ENCODE peak calls at places on chromosomes 7 and 10, in nine cellular contexts. N is CD8-positive, alpha-beta memory T cell; O is sigmoid colon; J is neural progenitor cell; T is CD8-positive, alpha-beta T cell; G is psoas muscle; U is heart right ventricle; R is A549; I is mesenchymal stem cell. L is an unnamed sample. For H3K9me3, the result is how much of the 10 kb centered on the place peaks cover.

GRCh38 chr10:50417486-50417905 is 166.2 kb upstream of the ASAH2 start:
- DNase-seq in N (no peak), O (no peak), J (no peak), T (no peak), G (no peak), U (no peak), R (peak), I (no peak), L (no peak)

GRCh38 chr10:33722067-33722466 is 387.6 kb upstream of the NRP1 start:
- DNase-seq in N (no peak), O (no peak), J (no peak), T (no peak), G (no peak), U (no peak), R (no peak), I (no peak), L (no peak)

GRCh38 chr10:126474031-126474430 is 85.8 kb upstream of the ADAM12 start:
- DNase-seq in N (no peak), O (no peak), J (no peak), T (no peak), G (no peak), U (no peak), R (no peak), I (no peak), L (no peak)

GRCh38 chr10:119451305-119451896 is 91.1 kb downstream of the RGS10 start:
- DNase-seq in N (no peak), O (no peak), J (no peak), T (no peak), G (no peak), U (no peak), R (no peak), I (no peak), L (no peak)

GRCh38 chr7:43509906-43510305 is 73.0 kb upstream of the STK17A start:
- DNase-seq in N (no peak), O (no peak), J (no peak), T (no peak), G (no peak), U (no peak), R (no peak), I (no peak), L (no peak)

GRCh38 chr7:47539398-47540052 is 42.4 kb downstream of the TNS3 start:
- DNase-seq in N (no peak), O (no peak), J (no peak), T (no peak), G (no peak), U (no peak), R (peak), I (peak), L (peak)

GRCh38 chr7:43589728-43590127 is 6.8 kb downstream of the STK17A start:
- DNase-seq in N (no peak), O (no peak), J (no peak), T (no peak), G (no peak), U (no peak), R (no peak), I (no peak), L (no peak)

GRCh38 chr7:22931011-22931410 is 82.9 kb downstream of the HYCC1 start:
- DNase-seq in N (no peak), O (no peak), J (no peak), T (no peak), G (no peak), U (no peak), R (no peak), I (no peak), L (no peak)

GRCh38 chr7:80478683-80479082 is 33.2 kb downstream of the GNAT3 start:
- DNase-seq in N (no peak), O (no peak), J (no peak), T (no peak), G (no peak), U (no peak), R (peak), I (peak), L (no peak)

GRCh38 chr7:155228459-155228845 is 69.2 kb upstream of the INSIG1 start:
- DNase-seq in N (no peak), O (no peak), J (no peak), T (no peak), G (no peak), U (no peak), R (no peak), I (peak), L (no peak)

GRCh38 chr7:146146866-146147265 is 30.3 kb downstream of the CNTNAP2 start:
- DNase-seq in N (no peak), O (no peak), J (no peak), T (no peak), G (no peak), U (no peak), R (no peak), I (peak), L (no peak)

GRCh38 chr10:2262333-2262732 is 525.0 kb upstream of the ADARB2 start:
- DNase-seq in N (no peak), O (no peak), J (no peak), T (no peak), G (no peak), U (no peak), R (no peak), I (no peak), L (no peak)

GRCh38 chr7:36794689-36795088 is 70.4 kb upstream of the AOAH start:
- DNase-seq in N (no peak), O (no peak), J (no peak), T (no peak), G (no peak), U (no peak), R (no peak), I (no peak), L (no peak)

GRCh38 chr7:3095046-3095445 is 51.4 kb upstream of the CARD11 start:
- DNase-seq in N (peak), O (no peak), J (no peak), T (peak), G (no peak), U (no peak), R (no peak), I (no peak), L (no peak)

GRCh38 chr10:69629897-69630650 is at the start of gene FAM241B:
- DNase-seq in N (peak), O (peak), J (peak), T (peak), G (peak), U (peak), R (peak), I (peak), L (no peak)

GRCh38 chr7:112789824-112790650 is at the start of gene TMEM168:
- DNase-seq in N (peak), O (peak), J (peak), T (peak), G (peak), U (peak), R (peak), I (peak), L (peak)

GRCh38 chr7:1725199-1725701 is 55.2 kb downstream of the ELFN1 start:
- DNase-seq in N (no peak), O (no peak), J (peak), T (no peak), G (peak), U (peak), R (no peak), I (no peak), L (no peak)

GRCh38 chr7:5693529-5693928 is 87.9 kb downstream of the RNF216 start:
- DNase-seq in N (no peak), O (peak), J (no peak), T (no peak), G (no peak), U (no peak), R (no peak), I (peak), L (no peak)

GRCh38 chr10:37687581-37687980 is 169.8 kb downstream of the ZNF248 start:
- DNase-seq in N (no peak), O (no peak), J (no peak), T (no peak), G (no peak), U (no peak), R (no peak), I (no peak), L (no peak)

GRCh38 chr7:121279060-121279620 is 49.7 kb upstream of the WNT16 start:
- DNase-seq in N (no peak), O (no peak), J (no peak), T (no peak), G (no peak), U (no peak), R (no peak), I (no peak), L (no peak)

GRCh38 chr10:5530846-5531557 is 6.2 kb downstream of the CALML3 start:
- DNase-seq in N (no peak), O (peak), J (no peak), T (no peak), G (peak), U (no peak), R (no peak), I (no peak), L (no peak)

GRCh38 chr7:50405246-50405645 is 44.9 kb downstream of the FIGNL1 start:
- DNase-seq in N (no peak), O (no peak), J (no peak), T (no peak), G (no peak), U (no peak), R (no peak), I (no peak), L (no peak)

GRCh38 chr10:58435297-58435696 is 50.1 kb downstream of the TFAM start:
- DNase-seq in N (no peak), O (no peak), J (no peak), T (no peak), G (peak), U (peak), R (peak), I (peak), L (peak)

GRCh38 chr10:61465807-61466425 is 12.7 kb upstream of the TMEM26 start:
- DNase-seq in N (no peak), O (no peak), J (peak), T (no peak), G (no peak), U (no peak), R (no peak), I (peak), L (no peak)

GRCh38 chr7:127776776-127777390 is 124.9 kb downstream of the SND1 start:
- DNase-seq in N (no peak), O (no peak), J (no peak), T (no peak), G (no peak), U (no peak), R (no peak), I (peak), L (peak)

GRCh38 chr7:229184-229964 is 37.0 kb downstream of the FAM20C start:
- DNase-seq in N (no peak), O (peak), J (no peak), T (no peak), G (peak), U (peak), R (no peak), I (peak), L (peak)
- H3K27ac ChIP-seq in N (no peak), O (peak), J (no peak), T (no peak), G (peak), U (peak), R (no peak), I (no peak), L (peak)

DNA sequence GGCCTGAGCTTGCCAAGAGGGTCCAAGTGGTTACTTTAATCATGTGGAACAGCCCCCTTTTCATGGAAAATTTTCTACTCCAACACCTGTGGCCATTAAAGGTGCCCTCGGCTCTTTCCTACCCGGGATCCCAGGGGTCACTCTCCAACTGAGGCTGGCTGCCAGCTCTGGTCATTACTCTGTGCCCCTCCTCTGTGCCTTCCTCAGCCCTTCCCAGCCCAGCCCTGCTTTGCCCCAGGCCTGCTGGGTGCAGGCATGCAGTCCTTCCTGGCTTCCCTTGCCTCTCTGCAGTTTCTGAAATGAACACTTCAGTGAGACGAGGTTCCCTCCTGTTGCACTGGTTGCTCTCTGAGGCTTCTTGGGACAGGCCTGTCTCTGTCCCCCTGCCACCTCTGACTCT is 951.1 kb upstream of the ZNF722 start:
- DNase-seq in N (no peak), O (no peak), J (no peak), T (no peak), G (no peak), U (no peak), R (no peak), I (no peak), L (no peak)
- H3K9me3 ChIP-seq in N (under half), O (under half), J (under half), T (under half), G (under half), U (under half), R (under half), I (under half), L (half or more)

GRCh38 chr7:134432296-134433152 is 26.4 kb downstream of the AKR1B1 start:
- DNase-seq in N (peak), O (peak), J (peak), T (peak), G (peak), U (peak), R (peak), I (peak), L (peak)
- H3K4me3 ChIP-seq in N (peak), O (peak), J (peak), T (peak), G (peak), U (peak), R (peak), I (peak), L (peak)

GRCh38 chr10:96268341-96268909 is 2.9 kb downstream of the BLNK start:
- DNase-seq in N (no peak), O (no peak), J (no peak), T (no peak), G (no peak), U (no peak), R (no peak), I (no peak), L (no peak)

GRCh38 chr10:96266118-96266770 is 5.1 kb downstream of the BLNK start:
- DNase-seq in N (no peak), O (no peak), J (no peak), T (no peak), G (no peak), U (no peak), R (no peak), I (no peak), L (no peak)

GRCh38 chr10:96264938-96265337 is 6.4 kb downstream of the BLNK start:
- DNase-seq in N (no peak), O (no peak), J (no peak), T (no peak), G (no peak), U (no peak), R (no peak), I (no peak), L (no peak)

GRCh38 chr10:96269438-96270300 is 1.7 kb downstream of the BLNK start:
- DNase-seq in N (no peak), O (no peak), J (no peak), T (no peak), G (no peak), U (no peak), R (no peak), I (no peak), L (no peak)

GRCh38 chr10:96267234-96267705 is 4.1 kb downstream of the BLNK start:
- DNase-seq in N (no peak), O (no peak), J (no peak), T (no peak), G (no peak), U (no peak), R (no peak), I (no peak), L (no peak)
- H3K27ac ChIP-seq in N (no peak), O (no peak), J (no peak), T (no peak), G (no peak), U (no peak), R (no peak), I (no peak), L (no peak)

GRCh38 chr10:68406111-68406814 is 814 bp downstream of the RUFY2 start:
- DNase-seq in N (no peak), O (no peak), J (peak), T (no peak), G (peak), U (peak), R (peak), I (peak), L (peak)

GRCh38 chr10:68403701-68404100 is 3.4 kb downstream of the RUFY2 start:
- DNase-seq in N (no peak), O (no peak), J (no peak), T (no peak), G (no peak), U (no peak), R (no peak), I (no peak), L (no peak)

GRCh38 chr10:68406815-68407585 is at the start of gene RUFY2:
- DNase-seq in N (peak), O (peak), J (peak), T (peak), G (peak), U (peak), R (peak), I (peak), L (peak)

GRCh38 chr10:68408898-68409518 is 1.9 kb upstream of the RUFY2 start:
- DNase-seq in N (no peak), O (no peak), J (no peak), T (no peak), G (no peak), U (no peak), R (no peak), I (no peak), L (no peak)
- H3K9me3 ChIP-seq in N (under half), O (under half), J (under half), T (under half), G (under half), U (under half), R (under half), I (under half), L (under half)

GRCh38 chr10:116740971-116741370 is 1.4 kb downstream of the HSPA12A start:
- DNase-seq in N (peak), O (peak), J (peak), T (no peak), G (no peak), U (no peak), R (no peak), I (no peak), L (no peak)
- H3K4me3 ChIP-seq in N (no peak), O (peak), J (peak), T (no peak), G (peak), U (peak), R (peak), I (peak), L (peak)

L was measured in AG04450.